ENCODE peak calls at places on chromosomes 2 and 18, in six cellular contexts. J is mesothelial cell of epicardium, Y is HCT116, I is HL-60, H is psoas muscle, P is dorsolateral prefrontal cortex. B is an unnamed sample.

GRCh38 chr2:53473236-53473635 is 294.4 kb upstream of the CHAC2 start:
- DNase-seq in H (no peak), J (no peak), I (no peak), Y (no peak), P (no peak), B (no peak)

GRCh38 chr2:102301867-102302362 is 9.4 kb upstream of the IL1RL1 start:
- DNase-seq in H (no peak), I (no peak), Y (peak; percentile 39), P (no peak), J (no peak), B (peak; percentile 56)

GRCh38 chr2:134446431-134447091 is 192.7 kb downstream of the MGAT5 start:
- DNase-seq in I (no peak), J (no peak), H (no peak), Y (no peak), P (no peak), B (no peak)

GRCh38 chr18:2303517-2304238 is 267.6 kb downstream of the METTL4 start:
- DNase-seq in Y (no peak), I (no peak), P (no peak), J (no peak), H (no peak), B (no peak)

GRCh38 chr2:193695367-193695766 is 1500.6 kb upstream of the TMEFF2 start:
- DNase-seq in P (no peak), H (no peak), I (no peak), J (no peak), Y (peak; percentile 22), B (no peak)

GRCh38 chr2:161237397-161238263 is 70.6 kb upstream of the PSMD14 start:
- DNase-seq in I (no peak), P (peak; percentile 64), J (peak; percentile 52), H (peak; percentile 78), Y (no peak), B (no peak)

GRCh38 chr2:101179982-101180381 is 28.8 kb upstream of the TBC1D8 start:
- DNase-seq in P (no peak), J (no peak), I (peak; percentile 85), Y (no peak), H (no peak), B (peak; percentile 68)

GRCh38 chr18:62904396-62905285 is 189.3 kb downstream of the PHLPP1 start:
- DNase-seq in Y (no peak), H (no peak), I (no peak), P (no peak), J (no peak), B (no peak)

GRCh38 chr18:75041586-75041985 is 167.4 kb downstream of the PTGR3 start:
- DNase-seq in Y (peak; percentile 23), I (no peak), P (no peak), H (no peak), J (no peak), B (no peak)

GRCh38 chr2:26587966-26588365 is 53.2 kb downstream of the CIB4 start:
- DNase-seq in P (no peak), Y (no peak), H (no peak), J (no peak), I (no peak), B (no peak)

GRCh38 chr2:239739206-239739605 is 285.9 kb downstream of the NDUFA10 start:
- DNase-seq in P (no peak), I (no peak), Y (no peak), H (no peak), J (no peak), B (no peak)

GRCh38 chr2:133287709-133288108 is 280.6 kb downstream of the NCKAP5 start:
- DNase-seq in H (no peak), P (no peak), I (no peak), J (no peak), Y (no peak), B (no peak)

GRCh38 chr2:159155315-159155714 is 131.2 kb downstream of the WDSUB1 start:
- DNase-seq in H (no peak), J (no peak), Y (no peak), I (no peak), P (no peak), B (no peak)

GRCh38 chr2:171651667-171652410 is 35.4 kb upstream of the DYNC1I2 start:
- DNase-seq in I (no peak), Y (no peak), J (no peak), P (no peak), H (no peak), B (no peak)

GRCh38 chr2:31137211-31138036 is 816 bp downstream of the GALNT14 start:
- DNase-seq in Y (no peak), P (no peak), I (no peak), H (no peak), J (no peak), B (no peak)

GRCh38 chr2:12858786-12859185 is 142.1 kb downstream of the TRIB2 start:
- DNase-seq in H (no peak), Y (no peak), I (no peak), P (no peak), J (no peak), B (no peak)

DNA sequence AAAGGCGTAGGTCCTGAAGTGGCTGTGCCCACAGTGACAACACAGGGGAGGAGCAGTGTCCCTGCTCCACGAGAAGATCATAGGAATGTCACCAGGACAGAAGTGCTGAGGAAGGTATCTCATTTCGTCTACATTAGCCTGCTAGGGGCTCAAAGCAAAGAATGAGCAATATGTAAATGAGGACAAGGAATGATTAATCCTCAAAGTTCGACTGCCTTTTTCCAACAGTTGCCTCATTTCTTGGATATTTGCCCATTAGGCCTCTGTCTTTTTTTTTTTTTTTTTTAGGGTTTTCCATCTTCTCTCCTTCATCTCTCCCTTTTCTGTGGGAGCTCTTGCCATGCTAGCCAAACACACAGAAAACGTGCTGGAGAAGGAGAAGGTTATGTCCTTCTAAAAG is 105.2 kb upstream of the ARHGAP28 start:
- DNase-seq in I (no peak), J (no peak), H (no peak), P (no peak), Y (no peak), B (no peak)
- TF ChIP-seq CTCF in I (no peak), J (no peak), H (no peak), P (no peak), Y (no peak), B (no peak)

GRCh38 chr2:211035548-211036185 is 479.3 kb downstream of the CPS1 start:
- DNase-seq in P (no peak), Y (peak; percentile 22), H (no peak), I (no peak), J (no peak), B (no peak)
- TF ChIP-seq CTCF in P (peak; percentile 73), Y (peak; percentile 88), H (peak; percentile 54), I (peak; percentile 60), J (peak; percentile 48), B (no peak)

GRCh38 chr2:235087812-235088607 is 136.2 kb downstream of the SH3BP4 start:
- DNase-seq in Y (no peak), J (no peak), H (peak; percentile 51), P (no peak), I (no peak), B (no peak)
- TF ChIP-seq CTCF in Y (no peak), J (no peak), H (no peak), P (no peak), I (no peak), B (no peak)

GRCh38 chr18:67432806-67433205 is 83.7 kb downstream of the DSEL start:
- DNase-seq in P (no peak), Y (no peak), J (no peak), H (no peak), I (no peak), B (no peak)
- TF ChIP-seq CTCF in P (no peak), Y (no peak), J (no peak), H (no peak), I (no peak), B (no peak)

GRCh38 chr2:226813148-226813701 is 13.6 kb upstream of the IRS1 start:
- DNase-seq in H (no peak), I (no peak), Y (no peak), J (no peak), P (no peak), B (no peak)
- TF ChIP-seq CTCF in H (no peak), I (no peak), Y (peak; percentile 64), J (no peak), P (peak; percentile 58), B (no peak)

GRCh38 chr2:218260166-218260565 is 649 bp upstream of the GPBAR1 start:
- DNase-seq in H (no peak), Y (no peak), P (no peak), I (no peak), J (no peak), B (no peak)

GRCh38 chr2:218259099-218259921 is 1.5 kb upstream of the GPBAR1 start:
- DNase-seq in Y (no peak), J (no peak), H (peak; percentile 78), P (no peak), I (no peak), B (peak; percentile 82)

GRCh38 chr2:218256612-218257350 is 4.0 kb upstream of the GPBAR1 start:
- DNase-seq in J (no peak), Y (no peak), P (no peak), I (no peak), H (no peak), B (no peak)

GRCh38 chr2:218255441-218255840 is 5.4 kb upstream of the GPBAR1 start:
- DNase-seq in H (no peak), I (no peak), P (no peak), Y (no peak), J (no peak), B (no peak)

DNA sequence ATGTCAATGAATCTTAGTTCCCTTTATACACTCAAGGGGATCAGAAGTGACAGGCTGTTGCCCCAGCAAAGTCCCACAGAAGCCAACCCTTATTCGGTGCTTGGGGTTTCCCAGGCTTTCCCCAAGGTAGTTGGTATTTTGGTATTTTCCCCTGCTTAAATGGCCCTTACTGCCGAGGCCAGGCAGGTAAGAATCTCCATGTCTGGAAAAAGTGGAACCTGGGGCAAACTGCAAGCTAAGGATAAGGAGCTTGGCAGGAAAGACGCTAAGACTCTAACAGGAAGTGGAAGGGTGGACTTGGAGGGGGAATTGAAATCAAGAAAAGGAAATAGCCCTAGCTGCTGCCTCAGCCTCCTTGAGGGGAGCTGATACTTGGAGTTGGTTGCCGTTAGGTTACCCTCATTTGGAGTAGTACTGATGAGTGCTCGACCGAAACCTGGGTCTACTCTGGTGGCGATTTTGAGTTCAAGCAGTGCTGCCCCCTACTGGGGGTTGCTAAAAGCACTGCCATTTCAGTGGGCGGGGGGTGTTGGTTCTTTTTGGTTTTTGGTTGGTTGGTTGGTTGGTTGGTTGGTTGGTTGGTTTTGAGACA is 3.3 kb upstream of the GPBAR1 start:
- DNase-seq in Y (peak; percentile 35), J (no peak), H (no peak), P (no peak), I (peak; percentile 71), B (peak; percentile 73)
- TF ChIP-seq CTCF in Y (peak; percentile 76), J (peak; percentile 63), H (peak; percentile 29), P (peak; percentile 57), I (peak; percentile 70), B (peak; percentile 22)

GRCh38 chr2:24337958-24338357 is 22.4 kb downstream of the ITSN2 start:
- DNase-seq in Y (no peak), P (no peak), J (no peak), I (no peak), H (no peak), B (no peak)
- TF ChIP-seq CTCF in Y (no peak), P (peak; percentile 4), J (no peak), I (no peak), H (no peak), B (no peak)